ENCODE peak calls at places on chromosomes 2 and 18, in five cellular contexts. R is transverse colon, X is breast epithelium, I is spleen, B is HCT116. F is an unnamed sample.

GRCh38 chr18:48940854-48941531 is 9.8 kb downstream of the SMAD7 start:
- DNase-seq in R (peak), X (no peak), B (no peak), I (peak), F (no peak)

GRCh38 chr2:204673877-204674276 is 128.6 kb downstream of the PARD3B start:
- DNase-seq in X (no peak), B (no peak), R (no peak), I (no peak), F (no peak)

GRCh38 chr2:88880441-88880953 is 189.0 kb downstream of the RPIA start:
- DNase-seq in R (no peak), I (no peak), X (no peak), B (peak), F (no peak)

GRCh38 chr2:111118455-111119003 is 2.2 kb upstream of the BCL2L11 start:
- DNase-seq in R (no peak), X (no peak), B (no peak), I (peak), F (no peak)

GRCh38 chr2:47688561-47688960 is 94.4 kb upstream of the MSH6 start:
- DNase-seq in X (no peak), R (no peak), I (no peak), B (no peak), F (no peak)

GRCh38 chr2:53490659-53491058 is 276.9 kb upstream of the CHAC2 start:
- DNase-seq in X (no peak), B (no peak), R (peak), I (no peak), F (peak)

GRCh38 chr2:109067829-109068152 is 61.2 kb upstream of the SH3RF3 start:
- DNase-seq in X (no peak), R (peak), I (peak), B (no peak), F (no peak)

GRCh38 chr2:240146141-240146561 is 5.7 kb upstream of the OTOS start:
- DNase-seq in I (no peak), R (no peak), X (no peak), B (no peak), F (no peak)

GRCh38 chr2:137991078-137991477 is 26.8 kb downstream of the HNMT start:
- DNase-seq in X (no peak), I (no peak), R (no peak), B (no peak), F (no peak)

GRCh38 chr2:111057045-111057444 is 63.7 kb upstream of the BCL2L11 start:
- DNase-seq in B (no peak), R (no peak), I (no peak), X (no peak), F (no peak)

GRCh38 chr2:113156278-113157107 is 17.3 kb upstream of the PSD4 start:
- DNase-seq in R (no peak), I (no peak), B (peak), X (no peak), F (no peak)

GRCh38 chr18:66558773-66559172 is 45.1 kb downstream of the CDH19 start:
- DNase-seq in R (no peak), I (no peak), B (no peak), X (no peak), F (no peak)

GRCh38 chr2:45024600-45025291 is 15.5 kb upstream of the SIX2 start:
- DNase-seq in X (no peak), B (peak), R (no peak), I (no peak), F (no peak)

GRCh38 chr2:53129851-53130250 is 637.8 kb upstream of the CHAC2 start:
- DNase-seq in B (peak), X (no peak), R (no peak), I (no peak), F (no peak)

GRCh38 chr2:42132066-42132965 is 36.8 kb upstream of the EML4 start:
- DNase-seq in B (no peak), R (no peak), I (no peak), X (no peak), F (no peak)

GRCh38 chr2:180115675-180116074 is 108.6 kb upstream of the CWC22 start:
- DNase-seq in I (no peak), X (no peak), R (no peak), B (no peak), F (no peak)

GRCh38 chr2:134271758-134272157 is 17.9 kb downstream of the MGAT5 start:
- DNase-seq in R (no peak), B (no peak), I (no peak), X (no peak), F (no peak)

GRCh38 chr2:120733238-120733942 is 2.3 kb upstream of the GLI2 start:
- DNase-seq in B (no peak), X (no peak), I (peak), R (no peak), F (no peak)

GRCh38 chr2:66581461-66582363 is 146.8 kb downstream of the MEIS1 start:
- DNase-seq in I (peak), X (no peak), R (no peak), B (no peak), F (peak)

GRCh38 chr2:74744731-74745505 is 89.0 kb upstream of the HK2 start:
- DNase-seq in R (no peak), X (no peak), B (no peak), I (no peak), F (no peak)

GRCh38 chr2:101981484-101981883 is 10.3 kb upstream of the IL1R2 start:
- DNase-seq in I (no peak), B (no peak), R (no peak), X (no peak), F (no peak)

GRCh38 chr2:109322111-109322510 is 193.1 kb downstream of the SH3RF3 start:
- DNase-seq in B (no peak), R (peak), I (no peak), X (peak), F (peak)

GRCh38 chr2:208386546-208386945 is 20.0 kb upstream of the PTH2R start:
- DNase-seq in I (no peak), X (no peak), B (no peak), R (no peak), F (no peak)

GRCh38 chr18:23719634-23720201 is 30.5 kb downstream of the LAMA3 start:
- DNase-seq in I (no peak), X (no peak), B (peak), R (no peak), F (no peak)

GRCh38 chr2:136126527-136126926 is 8.6 kb upstream of the CXCR4 start:
- DNase-seq in I (no peak), B (no peak), R (no peak), X (no peak), F (no peak)

GRCh38 chr2:78780864-78781583 is 244.5 kb upstream of the REG3G start:
- DNase-seq in I (no peak), B (no peak), X (no peak), R (no peak), F (no peak)

GRCh38 chr2:3626118-3626816 is 31.4 kb downstream of the COLEC11 start:
- DNase-seq in X (peak), I (peak), B (no peak), R (no peak), F (peak)

GRCh38 chr2:3263487-3263886 is 114.1 kb downstream of the EIPR1 start:
- DNase-seq in I (peak), R (no peak), X (no peak), B (no peak), F (no peak)

GRCh38 chr2:40721595-40721994 is 269.7 kb upstream of the SLC8A1 start:
- DNase-seq in R (no peak), B (no peak), I (no peak), X (no peak), F (no peak)

GRCh38 chr2:180520206-180520605 is 460.2 kb upstream of the UBE2E3 start:
- DNase-seq in X (no peak), B (peak), I (no peak), R (peak), F (no peak)

GRCh38 chr2:73268831-73269685 is 15.2 kb downstream of the FBXO41 start:
- DNase-seq in I (peak), X (peak), R (peak), B (peak), F (no peak)

DNA sequence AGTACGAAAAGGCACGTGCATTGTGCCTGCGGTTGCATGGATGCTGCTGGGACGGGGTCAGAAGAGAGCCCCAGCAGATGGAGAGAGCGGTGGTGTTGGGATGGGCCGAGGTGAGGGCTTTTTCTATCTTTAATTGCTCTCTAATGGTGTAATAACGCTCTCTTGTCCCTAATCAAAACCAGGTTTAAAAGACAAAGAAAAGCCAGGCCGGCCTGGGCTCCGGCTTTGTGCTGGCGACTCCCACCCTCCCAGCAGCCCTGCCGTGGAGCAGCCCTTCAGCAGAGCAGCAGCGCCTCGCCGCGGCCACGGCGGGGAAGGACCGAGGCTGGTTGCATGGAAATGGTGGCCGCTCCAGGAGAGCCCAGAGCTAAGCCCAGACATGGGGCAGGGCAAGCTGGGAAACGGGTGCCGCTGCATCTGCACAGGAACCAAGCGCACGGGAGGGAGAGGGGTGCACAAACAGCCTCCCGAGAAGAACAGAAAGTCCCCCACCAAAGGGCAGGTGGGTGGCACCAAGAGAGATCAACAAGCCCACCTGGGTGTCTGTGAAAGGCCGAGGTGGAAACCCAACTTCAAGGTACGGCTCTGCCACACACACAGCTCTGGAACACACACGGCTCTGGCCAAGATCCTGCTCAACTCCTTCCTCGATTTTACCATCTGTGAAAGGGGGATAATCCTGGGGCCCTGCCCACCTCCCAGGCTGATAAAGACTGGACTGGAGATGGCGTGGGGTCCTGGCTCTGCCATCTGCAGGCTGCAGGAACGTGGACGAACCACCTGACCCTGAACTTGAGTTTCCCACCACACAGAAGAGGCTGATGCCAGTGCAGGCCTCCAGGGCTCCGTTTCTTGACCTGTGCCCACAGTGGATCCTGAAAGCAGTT is 15.0 kb downstream of the HS1BP3 start:
- DNase-seq in X (peak), B (peak), I (peak), R (peak), F (peak)
- TF ChIP-seq POLR2AphosphoS5 in X (peak), B (no peak), I (peak), R (peak), F (peak)

DNA sequence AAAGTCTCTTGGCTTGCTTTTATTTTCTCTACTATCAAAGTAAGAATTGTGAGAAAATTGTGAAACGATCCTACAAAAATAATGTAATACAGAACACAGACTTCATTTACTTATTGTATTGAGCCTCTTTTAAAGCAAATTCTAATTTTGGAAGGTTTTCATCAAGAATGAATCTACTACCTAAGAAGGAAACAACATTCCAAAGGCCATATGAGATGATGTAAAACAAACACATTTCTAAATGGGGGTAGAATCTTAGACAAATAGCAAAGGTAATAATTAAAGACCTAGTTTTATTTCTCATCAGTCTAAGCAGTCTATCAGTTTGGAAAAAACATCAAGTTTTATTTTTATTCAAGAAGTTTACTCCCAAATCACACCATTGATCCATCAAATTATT is 20.6 kb downstream of the FN1 start:
- DNase-seq in B (no peak), X (no peak), R (no peak), I (no peak), F (no peak)
- TF ChIP-seq POLR2AphosphoS5 in B (no peak), X (no peak), R (no peak), I (no peak), F (no peak)

DNA sequence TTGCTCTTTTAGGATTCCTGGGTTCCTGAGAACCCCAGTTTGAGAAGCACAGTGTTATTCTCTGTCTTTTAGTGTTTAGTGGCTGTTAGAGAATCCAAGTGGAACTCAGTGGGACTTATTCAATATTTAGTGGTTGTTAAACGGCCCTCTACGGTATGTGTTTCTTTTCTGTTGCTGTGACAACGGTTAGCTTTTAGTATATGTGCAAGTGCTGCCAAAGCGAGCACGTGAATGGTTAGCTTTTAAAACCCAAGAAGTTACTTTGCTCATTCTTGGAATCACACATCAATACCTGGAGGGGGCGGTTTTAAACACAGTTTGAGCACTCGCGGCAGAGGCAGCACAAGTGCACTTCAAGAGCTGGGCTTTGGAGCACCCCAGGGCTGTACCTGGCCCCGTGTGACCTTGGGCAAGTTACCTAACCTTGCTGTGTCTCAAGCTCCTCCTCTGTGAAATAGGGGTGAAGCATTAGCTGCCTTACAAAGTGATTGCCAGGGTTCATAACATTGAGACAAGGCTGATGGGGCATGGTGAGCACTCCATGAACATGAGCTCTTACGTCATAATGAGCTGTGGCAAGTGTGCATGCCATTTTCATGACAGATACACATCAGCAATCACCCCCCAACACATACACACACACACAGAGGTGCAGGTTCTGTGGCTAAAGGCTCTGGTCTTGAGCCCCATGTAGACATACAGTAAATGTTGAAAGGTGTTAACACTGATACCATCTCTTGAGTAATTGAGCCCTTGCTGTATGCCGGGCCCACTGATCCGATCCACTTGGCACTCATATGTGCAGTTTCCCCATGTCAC is 234.1 kb downstream of the ALPK2 start:
- DNase-seq in R (no peak), X (no peak), B (no peak), I (no peak), F (no peak)
- TF ChIP-seq POLR2AphosphoS5 in R (no peak), X (no peak), B (no peak), I (no peak), F (no peak)

DNA sequence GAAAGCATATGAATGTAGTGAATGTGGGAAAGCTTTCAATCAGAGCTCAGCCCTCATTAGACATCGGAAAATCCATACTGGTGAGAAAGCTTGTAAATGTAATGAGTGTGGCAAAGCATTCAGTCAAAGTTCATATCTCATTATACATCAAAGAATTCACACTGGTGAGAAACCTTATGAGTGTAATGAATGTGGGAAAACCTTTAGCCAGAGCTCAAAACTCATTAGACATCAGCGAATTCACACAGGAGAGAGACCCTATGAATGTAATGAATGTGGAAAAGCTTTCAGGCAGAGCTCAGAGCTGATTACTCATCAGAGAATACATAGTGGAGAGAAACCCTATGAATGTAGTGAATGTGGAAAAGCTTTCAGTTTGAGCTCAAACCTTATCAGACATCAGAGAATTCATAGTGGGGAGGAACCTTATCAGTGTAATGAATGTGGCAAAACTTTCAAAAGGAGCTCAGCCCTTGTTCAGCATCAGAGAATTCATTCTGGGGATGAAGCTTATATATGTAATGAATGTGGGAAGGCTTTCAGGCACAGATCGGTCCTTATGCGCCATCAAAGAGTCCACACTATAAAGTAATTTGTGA is 5.0 kb downstream of the ZNF397 start:
- DNase-seq in R (no peak), X (no peak), B (no peak), I (no peak), F (no peak)
- TF ChIP-seq POLR2AphosphoS5 in R (no peak), X (no peak), B (no peak), I (no peak), F (no peak)

DNA sequence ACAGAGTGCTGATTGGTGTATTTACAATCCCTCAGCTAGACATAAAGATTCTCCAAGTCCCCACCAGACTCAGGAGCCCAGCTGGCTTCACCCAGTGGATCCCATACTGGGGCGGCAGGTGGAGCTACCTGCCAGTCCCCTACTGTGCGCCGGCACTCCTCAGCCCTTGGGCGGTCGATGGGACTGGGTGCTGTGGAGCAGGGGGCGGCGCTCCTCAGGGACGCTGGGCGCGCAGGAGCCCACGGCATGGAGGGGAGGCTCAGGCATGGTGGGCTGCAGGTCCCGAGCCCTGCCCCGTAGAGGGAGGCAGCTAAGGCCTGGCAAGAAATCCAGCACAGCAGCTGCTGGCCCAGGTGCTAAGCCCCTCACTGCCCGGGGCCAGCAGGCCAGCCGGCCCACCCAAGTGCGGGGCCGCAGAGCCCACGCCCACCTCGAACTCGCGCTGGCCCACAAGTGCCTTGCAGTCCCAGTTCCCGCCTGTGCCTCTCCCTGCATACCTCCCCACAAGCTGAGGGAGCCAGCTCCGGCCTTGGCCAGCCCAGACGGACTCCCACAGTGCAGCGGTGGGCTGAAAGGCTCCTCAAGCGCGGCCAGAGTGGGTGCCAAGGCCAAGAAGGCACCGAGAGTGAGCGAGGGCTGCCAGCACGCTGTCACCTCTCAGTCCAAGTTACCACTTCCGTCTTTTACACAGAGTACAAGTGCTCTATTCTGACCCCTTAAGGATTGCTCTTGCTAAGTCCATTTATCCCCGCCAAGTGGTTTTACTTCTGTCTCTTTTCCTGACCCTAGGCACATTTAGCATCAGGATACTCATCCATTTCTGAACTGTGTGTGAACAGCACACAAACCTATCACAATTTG is 1.7 kb upstream of the RPE start:
- DNase-seq in R (no peak), B (no peak), I (peak), X (no peak), F (no peak)
- TF ChIP-seq POLR2AphosphoS5 in R (no peak), B (no peak), I (no peak), X (no peak), F (no peak)

GRCh38 chr2:226803410-226803809 is 3.8 kb upstream of the IRS1 start:
- DNase-seq in I (no peak), R (no peak), B (no peak), X (no peak), F (no peak)
- TF ChIP-seq POLR2AphosphoS5 in I (no peak), R (no peak), B (no peak), X (no peak), F (no peak)

DNA sequence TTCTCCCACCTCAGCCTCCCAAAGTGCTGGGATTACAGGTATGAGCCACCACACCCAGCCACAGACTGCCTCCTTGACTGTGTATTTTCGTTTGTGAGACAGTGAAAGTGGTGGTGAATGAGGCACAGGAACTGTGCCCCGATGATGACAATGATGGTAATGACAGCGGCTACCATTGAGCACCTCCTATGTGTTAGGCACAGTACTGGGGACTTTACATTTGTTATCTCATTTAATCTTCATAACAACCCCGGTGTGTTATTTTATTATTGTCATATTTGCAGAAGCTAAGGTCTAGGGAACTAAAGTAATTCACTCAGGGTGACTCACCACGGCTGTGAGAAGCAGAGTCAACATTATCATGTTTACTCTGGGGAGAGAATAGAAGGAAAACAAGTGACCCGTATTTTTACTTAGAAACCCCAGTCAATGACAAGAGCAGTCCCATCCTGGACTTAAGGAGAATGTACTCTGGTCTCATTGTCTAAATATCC is 77.6 kb upstream of the ALPP start:
- DNase-seq in R (peak), X (no peak), I (no peak), B (no peak), F (no peak)
- TF ChIP-seq POLR2AphosphoS5 in R (no peak), X (no peak), I (no peak), B (no peak), F (no peak)

GRCh38 chr2:177211602-177212105 is 940 bp upstream of the HNRNPA3 start:
- DNase-seq in X (no peak), I (no peak), B (no peak), R (no peak), F (no peak)
- TF ChIP-seq POLR2AphosphoS5 in X (no peak), I (no peak), B (no peak), R (no peak), F (no peak)

F was measured in sigmoid colon.